ENCODE peak calls at places on chromosome 1, in nine cellular contexts. E is A549, T is upper lobe of left lung, N is uterus, V is NB4, S is adrenal gland, H is body of pancreas, P is transverse colon, M is spleen. F is an unnamed sample.

GRCh38 chr1:33727310-33727709 is 136.6 kb upstream of the HMGB4 start:
- DNase-seq in E (no peak), N (no peak), S (no peak), P (no peak), V (peak; percentile 31), T (no peak), M (no peak), H (no peak), F (peak; percentile 25)

GRCh38 chr1:233632436-233632835 is 18.5 kb downstream of the KCNK1 start:
- DNase-seq in T (no peak), P (no peak), N (no peak), H (no peak), S (no peak), V (no peak), M (no peak), E (no peak), F (peak; percentile 26)

GRCh38 chr1:181131255-181131901 is 42.9 kb downstream of the IER5 start:
- DNase-seq in M (peak; percentile 82), T (no peak), S (no peak), E (no peak), H (no peak), P (no peak), V (peak; percentile 79), N (no peak), F (no peak)

GRCh38 chr1:171226757-171227370 is 21.4 kb upstream of the FMO1 start:
- DNase-seq in V (peak; percentile 61), P (peak; percentile 47), N (no peak), S (peak; percentile 31), E (peak; percentile 60), M (no peak), H (peak; percentile 45), T (peak; percentile 27), F (no peak)

GRCh38 chr1:22323846-22324504 is 127.7 kb upstream of the ZBTB40 start:
- DNase-seq in S (no peak), N (no peak), T (no peak), H (no peak), P (no peak), V (no peak), E (no peak), M (no peak), F (no peak)

GRCh38 chr1:87224209-87224608 is 104.5 kb upstream of the LMO4 start:
- DNase-seq in E (peak; percentile 50), N (no peak), H (no peak), V (no peak), M (no peak), T (no peak), P (no peak), S (no peak), F (peak; percentile 21)

GRCh38 chr1:109718495-109718894 is 6.4 kb downstream of the GSTM5 start:
- DNase-seq in P (no peak), S (no peak), T (no peak), M (no peak), E (peak; percentile 66), H (no peak), N (no peak), V (peak; percentile 22), F (no peak)

GRCh38 chr1:204487256-204487615 is 7.4 kb downstream of the PIK3C2B start:
- DNase-seq in T (no peak), S (no peak), V (no peak), E (no peak), P (no peak), N (no peak), H (no peak), M (no peak), F (no peak)

GRCh38 chr1:7549693-7550161 is 221.4 kb upstream of the VAMP3 start:
- DNase-seq in P (no peak), T (no peak), N (no peak), V (no peak), S (no peak), E (peak; percentile 72), M (no peak), H (no peak), F (no peak)

GRCh38 chr1:55337801-55338447 is 122.8 kb upstream of the USP24 start:
- DNase-seq in T (no peak), P (no peak), M (no peak), N (no peak), H (no peak), S (no peak), E (peak; percentile 66), V (peak; percentile 59), F (no peak)

GRCh38 chr1:63603810-63604209 is 10.6 kb downstream of the PGM1 start:
- DNase-seq in H (no peak), E (no peak), T (no peak), N (no peak), M (no peak), V (no peak), S (no peak), P (no peak), F (no peak)

GRCh38 chr1:16145030-16145987 is 10.6 kb downstream of the EPHA2 start:
- DNase-seq in S (peak; percentile 82), N (peak; percentile 79), P (peak; percentile 84), M (peak; percentile 89), V (no peak), T (peak; percentile 91), E (peak; percentile 85), H (peak; percentile 92), F (peak; percentile 63)
- TF ChIP-seq POLR2A in S (peak; percentile 34), N (no peak), P (no peak), M (no peak), V (no peak), T (no peak), E (no peak), H (peak; percentile 57), F (no peak)

GRCh38 chr1:27713869-27714513 is 11.8 kb upstream of the FAM76A start:
- DNase-seq in S (no peak), E (no peak), M (no peak), N (no peak), P (no peak), H (no peak), V (no peak), T (no peak), F (no peak)

GRCh38 chr1:27724961-27725373 is 794 bp upstream of the FAM76A start:
- DNase-seq in V (peak; percentile 21), E (no peak), N (peak; percentile 30), S (peak; percentile 41), M (peak; percentile 84), P (peak; percentile 9), T (no peak), H (peak; percentile 31), F (peak; percentile 59)

GRCh38 chr1:27716262-27716895 is 9.4 kb upstream of the FAM76A start:
- DNase-seq in T (no peak), P (no peak), N (no peak), H (no peak), V (no peak), E (no peak), M (no peak), S (no peak), F (no peak)

DNA sequence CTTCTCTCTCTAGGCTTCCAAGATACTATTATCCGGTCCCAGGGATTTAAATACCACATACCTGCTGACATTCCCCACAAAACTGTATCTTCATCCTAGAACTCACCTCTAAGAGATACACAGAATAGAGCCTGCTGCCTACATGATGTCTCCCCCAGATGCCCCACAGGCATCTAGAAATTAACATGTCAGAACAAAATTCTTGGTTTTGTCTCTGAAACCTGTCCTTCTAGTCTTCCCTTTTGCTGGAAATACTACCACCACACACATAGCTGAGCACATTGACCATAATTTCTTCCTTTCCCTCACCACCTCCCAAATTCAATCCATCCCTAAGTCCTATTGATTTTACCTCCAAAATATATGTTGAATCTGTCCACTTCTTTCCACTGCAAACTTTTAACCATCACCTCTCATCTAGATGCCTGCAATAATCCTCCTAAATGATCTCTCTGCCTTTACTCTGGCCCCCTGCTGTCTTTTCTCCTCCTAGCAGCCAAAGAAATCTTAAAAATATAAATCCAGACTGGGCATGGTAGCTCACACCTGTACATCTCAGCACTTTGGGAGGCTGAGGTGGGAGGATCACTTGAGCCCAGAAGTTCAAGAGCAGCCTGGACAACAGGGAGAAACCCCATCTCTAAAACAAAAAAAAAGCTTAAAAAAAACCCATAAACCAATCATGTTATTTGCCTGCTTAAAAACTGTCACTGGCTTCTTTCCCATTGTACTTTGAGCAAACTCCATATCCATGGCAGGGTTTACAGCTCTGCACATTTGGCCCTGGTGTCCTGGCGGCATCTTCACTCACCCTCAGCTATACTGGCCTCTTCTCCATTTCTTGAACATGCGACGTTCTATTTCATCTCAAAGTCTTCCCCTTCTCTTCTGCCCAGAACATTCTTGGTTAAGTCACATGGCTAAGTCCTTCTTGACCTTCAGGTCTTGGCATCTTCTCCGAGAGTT is 6.2 kb upstream of the FAM76A start:
- DNase-seq in M (no peak), S (no peak), H (no peak), T (no peak), N (no peak), E (no peak), P (no peak), V (no peak), F (no peak)
- TF ChIP-seq CTCF in M (peak; percentile 18), S (no peak), H (no peak), T (no peak), N (no peak), E (no peak), P (no peak), V (no peak), F (no peak)

DNA sequence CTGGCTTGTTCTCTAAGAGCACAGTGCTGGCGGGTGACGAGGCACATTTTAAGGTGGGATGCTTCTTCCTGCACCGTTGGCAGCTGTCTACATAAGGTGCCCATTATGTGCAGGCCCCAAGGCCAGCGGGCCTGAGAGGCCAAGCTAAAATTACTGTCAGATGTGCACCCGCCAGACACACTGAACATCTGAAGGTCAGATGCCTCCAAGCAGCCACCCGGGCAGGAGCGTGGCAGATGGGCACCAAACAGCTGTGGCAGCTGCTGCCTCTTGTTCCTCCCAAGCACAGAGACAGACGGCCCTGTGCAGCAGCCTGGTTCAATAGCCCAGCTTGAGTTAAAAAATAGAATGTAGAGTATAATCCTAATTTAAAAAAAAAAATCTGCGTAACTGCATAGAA is 211.9 kb upstream of the EDN2 start:
- DNase-seq in P (no peak), H (no peak), T (no peak), M (peak; percentile 38), E (no peak), S (no peak), V (no peak), N (no peak), F (no peak)
- H3K4me3 ChIP-seq in P (no peak overlapping the region), H (no peak overlapping the region), T (no peak overlapping the region), M (no peak overlapping the region), E (no peak overlapping the region), S (no peak overlapping the region), V (no peak overlapping the region), N (no peak overlapping the region), F (no peak overlapping the region)

DNA sequence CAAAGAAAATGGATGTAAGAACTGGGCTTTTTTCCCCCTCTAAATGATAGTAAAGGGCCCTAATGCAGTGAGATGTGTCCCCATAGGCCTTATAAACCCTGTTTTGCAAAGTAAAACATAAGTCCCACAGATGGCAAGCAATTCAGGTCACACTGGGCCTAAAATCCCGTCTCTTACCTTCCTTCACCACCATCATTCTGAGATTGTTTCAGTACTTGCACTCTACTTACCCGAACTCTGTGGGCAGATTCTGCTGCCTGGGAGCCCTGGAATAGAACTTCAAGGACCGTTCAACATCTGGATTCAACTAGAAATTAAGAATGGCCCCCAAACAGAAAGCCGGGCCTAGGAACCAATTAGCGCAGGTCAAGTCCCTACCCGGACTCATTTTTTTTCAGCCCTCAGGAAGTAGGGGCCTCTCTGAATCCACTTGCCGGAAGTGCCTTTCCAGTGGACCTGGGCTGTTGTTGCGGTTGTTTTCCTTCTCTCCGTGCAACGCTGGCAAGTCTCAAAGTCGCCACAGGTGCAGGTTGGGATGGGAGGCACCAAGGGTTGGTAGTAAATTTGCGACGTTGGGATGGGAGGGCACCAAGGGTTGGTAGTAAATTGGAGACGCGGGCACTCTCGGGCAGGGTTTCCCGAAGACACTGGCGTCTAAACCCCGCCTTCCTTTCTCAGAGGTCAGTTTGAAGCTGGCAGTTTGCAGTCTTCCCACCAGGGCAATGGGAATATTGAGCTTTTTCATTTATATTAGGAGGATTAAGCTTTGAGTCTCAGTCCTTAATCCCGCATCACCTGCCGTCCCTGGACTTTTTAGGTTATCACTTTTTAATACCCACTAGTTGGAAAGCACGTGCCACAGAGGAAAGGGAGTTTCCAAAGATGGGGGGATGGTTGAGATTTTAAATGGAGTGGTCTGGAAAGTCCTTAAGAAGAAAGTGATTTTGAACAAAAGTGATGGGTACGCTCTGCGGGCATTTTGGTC is at the start of gene TMEM69:
- DNase-seq in M (peak; percentile 85), T (peak; percentile 74), E (peak; percentile 91), H (peak; percentile 79), P (peak; percentile 85), V (peak; percentile 92), S (peak; percentile 79), N (peak; percentile 78), F (peak; percentile 94)
- TF ChIP-seq POLR2A in M (no peak), T (no peak), E (peak; percentile 45), H (peak; percentile 33), P (no peak), V (peak; percentile 70), S (peak; percentile 27), N (peak; percentile 12), F (no peak)

F was measured in lower leg skin.